ENCODE peak calls at places on chromosomes 11 and 22, in four cellular contexts. H is brain microvascular endothelial cell, N is choroid plexus epithelial cell, V is right lobe of liver. L is an unnamed sample.

GRCh38 chr11:133157180-133157579 is 375.1 kb downstream of the OPCML start:
- DNase-seq in H (no peak), N (no peak), V (no peak), L (no peak)

GRCh38 chr22:38843716-38844660 is at the start of gene NPTXR:
- DNase-seq in H (no peak), N (no peak), V (no peak), L (no peak)

GRCh38 chr22:46823248-46823647 is 60.8 kb downstream of the TBC1D22A start:
- DNase-seq in H (no peak), N (no peak), V (no peak), L (no peak)

GRCh38 chr11:70005107-70005818 is 72.9 kb upstream of the ANO1 start:
- DNase-seq in H (peak; percentile 12), N (peak; percentile 28), V (no peak), L (no peak)

GRCh38 chr11:17876827-17877226 is 136.0 kb downstream of the SERGEF start:
- DNase-seq in H (no peak), N (peak; percentile 7), V (no peak), L (no peak)

GRCh38 chr11:12201016-12201985 is 90.9 kb downstream of the MICAL2 start:
- DNase-seq in H (peak; percentile 99), N (peak; percentile 80), V (no peak), L (no peak)

GRCh38 chr11:68878022-68878421 is 25.6 kb downstream of the MRPL21 start:
- DNase-seq in H (no peak), N (no peak), V (no peak), L (peak; percentile 15)

GRCh38 chr11:6622261-6623171 is 3.3 kb upstream of the TPP1 start:
- DNase-seq in H (no peak), N (no peak), V (no peak), L (no peak)

GRCh38 chr11:64854534-64855502 is 10.4 kb upstream of the CDC42BPG start:
- DNase-seq in H (peak; percentile 86), N (peak; percentile 77), V (no peak), L (no peak)

GRCh38 chr22:18023509-18024275 is 669 bp downstream of the MICAL3 start:
- DNase-seq in H (no peak), N (peak; percentile 65), V (peak; percentile 87), L (peak; percentile 63)

GRCh38 chr11:130785376-130786110 is 130.7 kb downstream of the SNX19 start:
- DNase-seq in H (peak; percentile 55), N (peak; percentile 77), V (no peak), L (no peak)

GRCh38 chr22:40571887-40572286 is 64.6 kb downstream of the MRTFA start:
- DNase-seq in H (no peak), N (no peak), V (no peak), L (no peak)

GRCh38 chr22:23000657-23001439 is 69.5 kb upstream of the GNAZ start:
- DNase-seq in H (no peak), N (no peak), V (no peak), L (no peak)

GRCh38 chr11:11407065-11407737 is 54.2 kb upstream of the CSNK2A3 start:
- DNase-seq in H (no peak), N (no peak), V (no peak), L (no peak)

GRCh38 chr11:74870485-74870884 is 78.4 kb downstream of the XRRA1 start:
- DNase-seq in H (peak; percentile 34), N (peak; percentile 68), V (no peak), L (peak; percentile 26)

GRCh38 chr22:20156611-20157415 is 6.0 kb upstream of the CCDC188 start:
- DNase-seq in H (peak; percentile 63), N (peak; percentile 82), V (peak; percentile 88), L (peak; percentile 27)

GRCh38 chr22:45452565-45453449 is 39.3 kb downstream of the RIBC2 start:
- DNase-seq in H (no peak), N (no peak), V (no peak), L (no peak)

GRCh38 chr22:20509344-20510047 is 2.1 kb downstream of the MED15 start:
- DNase-seq in H (peak; percentile 93), N (peak; percentile 95), V (no peak), L (no peak)

GRCh38 chr11:67321313-67321871 is 18.1 kb downstream of the SSH3 start:
- DNase-seq in H (no peak), N (no peak), V (no peak), L (no peak)

GRCh38 chr11:85752890-85753581 is 57.9 kb downstream of the SYTL2 start:
- DNase-seq in H (no peak), N (no peak), V (no peak), L (no peak)

GRCh38 chr22:24823787-24824186 is 17.8 kb downstream of the SGSM1 start:
- DNase-seq in H (no peak), N (no peak), V (no peak), L (no peak)

GRCh38 chr22:23285734-23286133 is 105.4 kb downstream of the BCR start:
- DNase-seq in H (peak; percentile 60), N (peak; percentile 61), V (no peak), L (no peak)

GRCh38 chr11:41282436-41282835 is 177.0 kb downstream of the LRRC4C start:
- DNase-seq in H (no peak), N (no peak), V (no peak), L (no peak)

GRCh38 chr11:118883368-118884071 is at the start of gene CXCR5:
- DNase-seq in H (peak; percentile 26), N (peak; percentile 46), V (no peak), L (no peak)

GRCh38 chr11:75598264-75598663 is 36.2 kb downstream of the SERPINH1 start:
- DNase-seq in H (no peak), N (no peak), V (no peak), L (no peak)

GRCh38 chr11:96238563-96239166 is 104.3 kb downstream of the MAML2 start:
- DNase-seq in H (no peak), N (peak; percentile 46), V (no peak), L (no peak)

GRCh38 chr22:45531944-45532631 is 29.4 kb downstream of the FBLN1 start:
- DNase-seq in H (no peak), N (no peak), V (no peak), L (no peak)

GRCh38 chr11:6438979-6439571 is 1.7 kb downstream of the HPX start:
- DNase-seq in H (peak; percentile 35), N (peak; percentile 78), V (no peak), L (peak; percentile 35)

GRCh38 chr22:46351767-46352166 is 16.3 kb downstream of the TRMU start:
- DNase-seq in H (no peak), N (no peak), V (no peak), L (no peak)

GRCh38 chr11:68143310-68143689 is 22.1 kb upstream of the CHKA start:
- DNase-seq in H (no peak), N (no peak), V (no peak), L (no peak)

GRCh38 chr11:128553662-128554392 is 33.5 kb downstream of the ETS1 start:
- DNase-seq in H (no peak), N (peak; percentile 50), V (no peak), L (no peak)
- TF ChIP-seq CTCF in H (peak; percentile 55), N (peak; percentile 45), V (peak; percentile 32), L (peak; percentile 3)

DNA sequence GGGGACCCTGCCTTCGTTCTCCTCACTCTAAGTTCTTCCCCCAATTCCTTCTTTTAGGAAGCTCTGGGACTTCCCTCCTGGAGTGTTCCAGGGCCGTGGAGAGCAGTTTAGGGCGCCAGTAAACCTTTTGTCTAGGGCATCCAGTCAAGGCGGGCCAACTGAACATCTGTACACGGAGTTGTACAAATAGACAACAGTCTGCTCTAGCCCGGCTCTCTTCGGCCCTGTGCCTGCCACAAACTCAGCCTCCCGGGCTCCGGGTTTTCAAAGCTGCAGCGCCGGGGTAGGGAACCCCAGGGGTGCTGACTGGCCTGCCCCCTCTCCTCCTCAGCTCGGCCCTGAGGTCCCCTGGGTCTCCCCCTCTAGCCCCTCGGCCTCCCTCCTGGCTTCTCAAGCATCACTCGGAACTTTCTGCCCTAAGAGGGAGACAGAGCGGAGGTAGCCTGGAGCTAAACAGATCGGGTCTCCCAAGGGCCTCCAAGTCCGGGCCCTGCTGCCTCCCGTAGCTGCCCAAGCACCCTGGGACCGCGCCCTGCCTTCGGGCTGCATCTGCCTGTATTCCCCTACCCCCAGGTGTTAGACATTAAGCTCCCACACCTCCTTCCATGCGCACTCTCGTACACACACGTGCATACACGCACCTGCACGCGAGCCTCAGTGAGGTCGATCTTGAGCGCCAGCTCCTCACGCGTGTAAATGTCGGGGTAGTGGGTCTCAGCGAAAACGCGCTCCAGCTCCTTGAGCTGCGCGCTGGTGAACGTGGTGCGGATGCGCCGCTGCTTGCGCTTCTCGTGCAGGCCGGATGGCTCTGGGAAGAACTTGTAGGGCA is 3.3 kb downstream of the PHOX2A start:
- DNase-seq in H (no peak), N (peak; percentile 34), V (peak; percentile 49), L (no peak)
- H3K4me3 ChIP-seq in H (no peak overlapping the region), N (no peak overlapping the region), V (no peak overlapping the region), L (no peak overlapping the region)

GRCh38 chr22:37805878-37806277 is 1.9 kb upstream of the GCAT start:
- DNase-seq in H (no peak), N (no peak), V (no peak), L (no peak)

GRCh38 chr22:37803636-37804371 is 3.9 kb upstream of the GCAT start:
- DNase-seq in H (no peak), N (no peak), V (no peak), L (no peak)

GRCh38 chr22:37804502-37804885 is 3.2 kb upstream of the GCAT start:
- DNase-seq in H (no peak), N (no peak), V (no peak), L (no peak)

GRCh38 chr22:37806409-37807338 is 1.1 kb upstream of the GCAT start:
- DNase-seq in H (no peak), N (peak; percentile 58), V (no peak), L (no peak)

DNA sequence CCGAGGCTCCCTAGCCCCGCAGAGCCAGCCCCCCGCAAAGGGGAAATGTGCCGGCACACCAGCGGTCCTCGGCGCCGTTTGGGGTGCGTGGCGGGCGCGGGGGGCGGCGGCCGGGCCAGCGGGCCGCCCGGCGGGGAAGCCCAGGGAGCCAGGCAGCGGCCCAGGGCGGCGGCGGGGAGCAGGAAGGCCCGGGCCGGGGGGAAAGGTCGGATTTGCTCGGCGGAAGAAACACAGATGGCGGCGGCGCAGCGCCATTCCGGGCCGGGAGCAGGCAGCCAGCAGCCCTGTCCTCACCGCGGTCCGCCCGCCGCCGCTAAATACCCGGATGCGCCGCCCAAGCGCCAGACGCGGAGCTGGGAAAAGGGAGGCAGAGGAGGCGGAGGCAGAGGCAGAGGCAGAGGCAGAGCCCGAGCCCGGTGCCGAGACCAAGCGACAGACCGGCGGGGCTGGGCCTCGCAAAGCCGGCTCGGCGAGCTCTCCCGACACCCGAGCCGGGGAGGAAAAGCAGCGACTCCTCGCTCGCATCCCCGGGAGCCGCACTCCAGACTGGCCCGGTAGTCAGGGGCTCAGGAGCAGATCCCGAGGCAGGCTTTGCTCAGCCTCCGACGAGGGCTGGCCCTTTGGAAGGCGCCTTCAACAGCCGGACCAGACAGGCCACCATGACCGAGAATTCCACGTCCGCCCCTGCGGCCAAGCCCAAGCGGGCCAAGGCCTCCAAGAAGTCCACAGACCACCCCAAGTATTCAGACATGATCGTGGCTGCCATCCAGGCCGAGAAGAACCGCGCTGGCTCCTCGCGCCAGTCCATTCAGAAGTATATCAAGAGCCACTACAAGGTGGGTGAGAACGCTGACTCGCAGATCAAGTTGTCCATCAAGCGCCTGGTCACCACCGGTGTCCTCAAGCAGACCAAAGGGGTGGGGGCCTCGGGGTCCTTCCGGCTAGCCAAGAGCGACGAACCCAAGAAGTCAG is 2.6 kb upstream of the GCAT start:
- DNase-seq in H (peak; percentile 73), N (peak; percentile 85), V (peak; percentile 92), L (no peak)
- TF ChIP-seq CTCF in H (no peak), N (no peak), V (no peak), L (peak; percentile 4)

GRCh38 chr22:50473088-50473487 is 1.7 kb downstream of the SBF1 start:
- DNase-seq in H (no peak), N (no peak), V (no peak), L (no peak)
- H3K4me3 ChIP-seq in H (no peak overlapping the region), N (no peak overlapping the region), V (no peak overlapping the region), L (peak overlapping the region; percentile 80)

GRCh38 chr11:15947681-15948648 is 408.4 kb downstream of the SOX6 start:
- DNase-seq in H (no peak), N (no peak), V (peak; percentile 88), L (peak; percentile 72)
- TF ChIP-seq CTCF in H (no peak), N (no peak), V (peak; percentile 28), L (no peak)